ENCODE peak calls at places on chromosome 11, in ten cellular contexts. One of them, this sample, is unnamed.

GRCh38 chr11:27718346-27718852 is 18.1 kb upstream of the BDNF start:
- DNase-seq in epithelial cell of esophagus: peak
- DNase-seq in GM12865: no peak
- DNase-seq in fibroblast of the aortic adventitia: peak
- DNase-seq in ascending aorta: no peak
- DNase-seq in WTC11: peak
- DNase-seq in cardiac muscle cell: peak
- DNase-seq in CD4-positive, alpha-beta T cell: no peak
- DNase-seq in progenitor cell of endocrine pancreas: peak
- DNase-seq in neural progenitor cell: peak
- DNase-seq in this sample: peak

GRCh38 chr11:10742460-10743208 is 8.4 kb upstream of the CTR9 start:
- DNase-seq in epithelial cell of esophagus: peak
- DNase-seq in GM12865: no peak
- DNase-seq in fibroblast of the aortic adventitia: peak
- DNase-seq in ascending aorta: no peak
- DNase-seq in WTC11: no peak
- DNase-seq in cardiac muscle cell: peak
- DNase-seq in CD4-positive, alpha-beta T cell: no peak
- DNase-seq in progenitor cell of endocrine pancreas: no peak
- DNase-seq in neural progenitor cell: no peak
- DNase-seq in this sample: no peak

GRCh38 chr11:95641506-95641905 is 148.1 kb downstream of the FAM76B start:
- DNase-seq in epithelial cell of esophagus: peak
- DNase-seq in GM12865: peak
- DNase-seq in fibroblast of the aortic adventitia: peak
- DNase-seq in ascending aorta: peak
- DNase-seq in WTC11: no peak
- DNase-seq in cardiac muscle cell: no peak
- DNase-seq in CD4-positive, alpha-beta T cell: peak
- DNase-seq in progenitor cell of endocrine pancreas: no peak
- DNase-seq in neural progenitor cell: no peak
- DNase-seq in this sample: no peak

GRCh38 chr11:124109377-124109776 is 5.9 kb upstream of the VWA5A start:
- DNase-seq in epithelial cell of esophagus: no peak
- DNase-seq in GM12865: no peak
- DNase-seq in fibroblast of the aortic adventitia: no peak
- DNase-seq in ascending aorta: no peak
- DNase-seq in WTC11: no peak
- DNase-seq in cardiac muscle cell: no peak
- DNase-seq in CD4-positive, alpha-beta T cell: no peak
- DNase-seq in progenitor cell of endocrine pancreas: no peak
- DNase-seq in neural progenitor cell: no peak
- DNase-seq in this sample: no peak

GRCh38 chr11:2767751-2768150 is 68.0 kb upstream of the KCNQ1OT1 start:
- DNase-seq in epithelial cell of esophagus: no peak
- DNase-seq in GM12865: no peak
- DNase-seq in fibroblast of the aortic adventitia: no peak
- DNase-seq in ascending aorta: peak
- DNase-seq in WTC11: peak
- DNase-seq in cardiac muscle cell: no peak
- DNase-seq in CD4-positive, alpha-beta T cell: no peak
- DNase-seq in progenitor cell of endocrine pancreas: no peak
- DNase-seq in neural progenitor cell: no peak
- DNase-seq in this sample: no peak

GRCh38 chr11:126186031-126186698 is 25.3 kb downstream of the RPUSD4 start:
- DNase-seq in epithelial cell of esophagus: no peak
- DNase-seq in GM12865: no peak
- DNase-seq in fibroblast of the aortic adventitia: no peak
- DNase-seq in ascending aorta: no peak
- DNase-seq in WTC11: no peak
- DNase-seq in cardiac muscle cell: peak
- DNase-seq in CD4-positive, alpha-beta T cell: no peak
- DNase-seq in progenitor cell of endocrine pancreas: no peak
- DNase-seq in neural progenitor cell: no peak
- DNase-seq in this sample: no peak

GRCh38 chr11:41250408-41250807 is 209.0 kb downstream of the LRRC4C start:
- DNase-seq in epithelial cell of esophagus: no peak
- DNase-seq in GM12865: no peak
- DNase-seq in fibroblast of the aortic adventitia: no peak
- DNase-seq in ascending aorta: no peak
- DNase-seq in WTC11: no peak
- DNase-seq in cardiac muscle cell: no peak
- DNase-seq in CD4-positive, alpha-beta T cell: no peak
- DNase-seq in progenitor cell of endocrine pancreas: no peak
- DNase-seq in neural progenitor cell: no peak
- DNase-seq in this sample: no peak

GRCh38 chr11:58739725-58740430 is 8.1 kb upstream of the GLYAT start:
- DNase-seq in epithelial cell of esophagus: no peak
- DNase-seq in GM12865: no peak
- DNase-seq in fibroblast of the aortic adventitia: peak
- DNase-seq in ascending aorta: no peak
- DNase-seq in WTC11: no peak
- DNase-seq in cardiac muscle cell: no peak
- DNase-seq in CD4-positive, alpha-beta T cell: no peak
- DNase-seq in progenitor cell of endocrine pancreas: no peak
- DNase-seq in neural progenitor cell: no peak
- DNase-seq in this sample: no peak

GRCh38 chr11:95715777-95716241 is 73.8 kb downstream of the FAM76B start:
- DNase-seq in epithelial cell of esophagus: peak
- DNase-seq in GM12865: peak
- DNase-seq in fibroblast of the aortic adventitia: peak
- DNase-seq in ascending aorta: no peak
- DNase-seq in WTC11: no peak
- DNase-seq in cardiac muscle cell: peak
- DNase-seq in CD4-positive, alpha-beta T cell: peak
- DNase-seq in progenitor cell of endocrine pancreas: no peak
- DNase-seq in neural progenitor cell: no peak
- DNase-seq in this sample: no peak

GRCh38 chr11:105609341-105609781 is 512 bp upstream of the GRIA4 start:
- DNase-seq in epithelial cell of esophagus: peak
- DNase-seq in GM12865: peak
- DNase-seq in fibroblast of the aortic adventitia: no peak
- DNase-seq in ascending aorta: no peak
- DNase-seq in WTC11: peak
- DNase-seq in cardiac muscle cell: peak
- DNase-seq in CD4-positive, alpha-beta T cell: no peak
- DNase-seq in progenitor cell of endocrine pancreas: no peak
- DNase-seq in neural progenitor cell: peak
- DNase-seq in this sample: peak

GRCh38 chr11:132140056-132140455 is 769.6 kb downstream of the NTM start:
- DNase-seq in epithelial cell of esophagus: no peak
- DNase-seq in GM12865: peak
- DNase-seq in fibroblast of the aortic adventitia: no peak
- DNase-seq in ascending aorta: no peak
- DNase-seq in WTC11: no peak
- DNase-seq in cardiac muscle cell: no peak
- DNase-seq in CD4-positive, alpha-beta T cell: no peak
- DNase-seq in progenitor cell of endocrine pancreas: no peak
- DNase-seq in neural progenitor cell: peak
- DNase-seq in this sample: no peak
- TF ChIP-seq CTCF in epithelial cell of esophagus: no peak
- TF ChIP-seq CTCF in GM12865: peak
- TF ChIP-seq CTCF in fibroblast of the aortic adventitia: no peak
- TF ChIP-seq CTCF in ascending aorta: no peak
- TF ChIP-seq CTCF in WTC11: no peak
- TF ChIP-seq CTCF in cardiac muscle cell: no peak
- TF ChIP-seq CTCF in CD4-positive, alpha-beta T cell: no peak
- TF ChIP-seq CTCF in progenitor cell of endocrine pancreas: peak
- TF ChIP-seq CTCF in neural progenitor cell: peak
- TF ChIP-seq CTCF in this sample: no peak

GRCh38 chr11:102528618-102529017 is 1.9 kb downstream of the MMP7 start:
- DNase-seq in epithelial cell of esophagus: peak
- DNase-seq in GM12865: no peak
- DNase-seq in fibroblast of the aortic adventitia: no peak
- DNase-seq in ascending aorta: no peak
- DNase-seq in WTC11: no peak
- DNase-seq in cardiac muscle cell: no peak
- DNase-seq in CD4-positive, alpha-beta T cell: no peak
- DNase-seq in progenitor cell of endocrine pancreas: no peak
- DNase-seq in neural progenitor cell: no peak
- DNase-seq in this sample: no peak

GRCh38 chr11:102539567-102539966 is 9.0 kb upstream of the MMP7 start:
- DNase-seq in epithelial cell of esophagus: no peak
- DNase-seq in GM12865: no peak
- DNase-seq in fibroblast of the aortic adventitia: no peak
- DNase-seq in ascending aorta: no peak
- DNase-seq in WTC11: no peak
- DNase-seq in cardiac muscle cell: no peak
- DNase-seq in CD4-positive, alpha-beta T cell: no peak
- DNase-seq in progenitor cell of endocrine pancreas: no peak
- DNase-seq in neural progenitor cell: no peak
- DNase-seq in this sample: no peak

GRCh38 chr11:102530558-102530957 is at the start of gene MMP7:
- DNase-seq in epithelial cell of esophagus: peak
- DNase-seq in GM12865: no peak
- DNase-seq in fibroblast of the aortic adventitia: peak
- DNase-seq in ascending aorta: no peak
- DNase-seq in WTC11: no peak
- DNase-seq in cardiac muscle cell: peak
- DNase-seq in CD4-positive, alpha-beta T cell: no peak
- DNase-seq in progenitor cell of endocrine pancreas: no peak
- DNase-seq in neural progenitor cell: no peak
- DNase-seq in this sample: no peak

GRCh38 chr11:102534261-102534872 is 3.8 kb upstream of the MMP7 start:
- DNase-seq in epithelial cell of esophagus: peak
- DNase-seq in GM12865: peak
- DNase-seq in fibroblast of the aortic adventitia: no peak
- DNase-seq in ascending aorta: no peak
- DNase-seq in WTC11: no peak
- DNase-seq in cardiac muscle cell: no peak
- DNase-seq in CD4-positive, alpha-beta T cell: no peak
- DNase-seq in progenitor cell of endocrine pancreas: no peak
- DNase-seq in neural progenitor cell: no peak
- DNase-seq in this sample: no peak
- TF ChIP-seq CTCF in epithelial cell of esophagus: peak
- TF ChIP-seq CTCF in GM12865: peak
- TF ChIP-seq CTCF in fibroblast of the aortic adventitia: no peak
- TF ChIP-seq CTCF in ascending aorta: no peak
- TF ChIP-seq CTCF in WTC11: no peak
- TF ChIP-seq CTCF in cardiac muscle cell: peak
- TF ChIP-seq CTCF in CD4-positive, alpha-beta T cell: no peak
- TF ChIP-seq CTCF in progenitor cell of endocrine pancreas: no peak
- TF ChIP-seq CTCF in neural progenitor cell: no peak
- TF ChIP-seq CTCF in this sample: no peak

GRCh38 chr11:57348052-57348451 is 9.9 kb downstream of the P2RX3 start:
- DNase-seq in epithelial cell of esophagus: no peak
- DNase-seq in GM12865: no peak
- DNase-seq in fibroblast of the aortic adventitia: no peak
- DNase-seq in ascending aorta: no peak
- DNase-seq in WTC11: no peak
- DNase-seq in cardiac muscle cell: no peak
- DNase-seq in CD4-positive, alpha-beta T cell: no peak
- DNase-seq in progenitor cell of endocrine pancreas: no peak
- DNase-seq in neural progenitor cell: no peak
- DNase-seq in this sample: no peak
- TF ChIP-seq CTCF in epithelial cell of esophagus: no peak
- TF ChIP-seq CTCF in GM12865: no peak
- TF ChIP-seq CTCF in fibroblast of the aortic adventitia: no peak
- TF ChIP-seq CTCF in ascending aorta: no peak
- TF ChIP-seq CTCF in WTC11: no peak
- TF ChIP-seq CTCF in cardiac muscle cell: no peak
- TF ChIP-seq CTCF in CD4-positive, alpha-beta T cell: no peak
- TF ChIP-seq CTCF in progenitor cell of endocrine pancreas: no peak
- TF ChIP-seq CTCF in neural progenitor cell: no peak
- TF ChIP-seq CTCF in this sample: no peak

DNA sequence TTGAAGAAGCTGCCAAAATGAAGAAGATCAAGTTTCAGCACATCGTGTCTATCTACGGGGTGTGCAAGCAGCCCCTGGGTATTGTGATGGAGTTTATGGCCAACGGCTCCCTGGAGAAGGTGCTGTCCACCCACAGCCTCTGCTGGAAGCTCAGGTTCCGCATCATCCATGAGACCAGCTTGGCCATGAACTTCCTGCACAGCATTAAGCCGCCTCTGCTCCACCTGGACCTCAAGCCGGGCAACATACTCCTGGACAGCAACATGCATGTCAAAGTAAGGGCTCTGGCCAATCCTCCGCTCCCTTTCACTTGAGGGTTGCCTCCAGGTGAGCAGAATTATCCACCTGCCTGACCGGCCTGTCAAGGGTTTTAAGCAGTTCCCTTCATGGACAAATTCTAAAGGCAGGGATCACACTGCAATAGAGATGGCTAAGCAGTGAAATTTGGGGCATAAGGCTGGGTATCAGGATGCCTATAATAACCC is 6.0 kb downstream of the ANKK1 start:
- DNase-seq in epithelial cell of esophagus: no peak
- DNase-seq in GM12865: no peak
- DNase-seq in fibroblast of the aortic adventitia: no peak
- DNase-seq in ascending aorta: peak
- DNase-seq in WTC11: no peak
- DNase-seq in cardiac muscle cell: no peak
- DNase-seq in CD4-positive, alpha-beta T cell: no peak
- DNase-seq in progenitor cell of endocrine pancreas: no peak
- DNase-seq in neural progenitor cell: no peak
- DNase-seq in this sample: no peak
- TF ChIP-seq CTCF in epithelial cell of esophagus: no peak
- TF ChIP-seq CTCF in GM12865: no peak
- TF ChIP-seq CTCF in fibroblast of the aortic adventitia: no peak
- TF ChIP-seq CTCF in ascending aorta: no peak
- TF ChIP-seq CTCF in WTC11: no peak
- TF ChIP-seq CTCF in cardiac muscle cell: no peak
- TF ChIP-seq CTCF in CD4-positive, alpha-beta T cell: no peak
- TF ChIP-seq CTCF in progenitor cell of endocrine pancreas: no peak
- TF ChIP-seq CTCF in neural progenitor cell: no peak
- TF ChIP-seq CTCF in this sample: no peak

GRCh38 chr11:133403900-133404299 is 128.4 kb downstream of the OPCML start:
- DNase-seq in epithelial cell of esophagus: peak
- DNase-seq in GM12865: peak
- DNase-seq in fibroblast of the aortic adventitia: no peak
- DNase-seq in ascending aorta: no peak
- DNase-seq in WTC11: peak
- DNase-seq in cardiac muscle cell: no peak
- DNase-seq in CD4-positive, alpha-beta T cell: no peak
- DNase-seq in progenitor cell of endocrine pancreas: no peak
- DNase-seq in neural progenitor cell: no peak
- DNase-seq in this sample: no peak
- TF ChIP-seq CTCF in epithelial cell of esophagus: peak
- TF ChIP-seq CTCF in GM12865: peak
- TF ChIP-seq CTCF in fibroblast of the aortic adventitia: no peak
- TF ChIP-seq CTCF in ascending aorta: no peak
- TF ChIP-seq CTCF in WTC11: peak
- TF ChIP-seq CTCF in cardiac muscle cell: no peak
- TF ChIP-seq CTCF in CD4-positive, alpha-beta T cell: no peak
- TF ChIP-seq CTCF in progenitor cell of endocrine pancreas: peak
- TF ChIP-seq CTCF in neural progenitor cell: peak
- TF ChIP-seq CTCF in this sample: peak

DNA sequence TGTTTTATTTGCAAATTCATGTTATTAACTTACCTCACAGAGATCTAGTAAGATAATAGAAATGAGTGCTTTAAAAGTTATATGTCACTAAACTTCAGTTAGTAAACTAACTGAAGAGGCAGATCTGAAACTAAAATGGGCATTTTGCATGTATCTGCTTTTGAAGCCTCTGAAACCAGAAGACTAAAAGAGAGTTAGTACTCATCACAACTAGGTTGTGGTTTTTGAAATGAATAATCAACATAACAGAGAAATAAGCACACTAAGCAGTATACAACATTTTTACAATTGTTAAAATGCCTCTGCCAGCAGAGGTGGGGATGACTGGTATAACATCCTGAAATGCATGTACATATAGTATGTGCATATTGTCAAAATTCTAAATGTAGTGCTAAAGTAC is 564.5 kb downstream of the DLG2 start:
- DNase-seq in epithelial cell of esophagus: no peak
- DNase-seq in GM12865: peak
- DNase-seq in fibroblast of the aortic adventitia: no peak
- DNase-seq in ascending aorta: no peak
- DNase-seq in WTC11: no peak
- DNase-seq in cardiac muscle cell: no peak
- DNase-seq in CD4-positive, alpha-beta T cell: no peak
- DNase-seq in progenitor cell of endocrine pancreas: no peak
- DNase-seq in neural progenitor cell: no peak
- DNase-seq in this sample: no peak
- TF ChIP-seq CTCF in epithelial cell of esophagus: no peak
- TF ChIP-seq CTCF in GM12865: no peak
- TF ChIP-seq CTCF in fibroblast of the aortic adventitia: no peak
- TF ChIP-seq CTCF in ascending aorta: no peak
- TF ChIP-seq CTCF in WTC11: no peak
- TF ChIP-seq CTCF in cardiac muscle cell: no peak
- TF ChIP-seq CTCF in CD4-positive, alpha-beta T cell: no peak
- TF ChIP-seq CTCF in progenitor cell of endocrine pancreas: no peak
- TF ChIP-seq CTCF in neural progenitor cell: no peak
- TF ChIP-seq CTCF in this sample: no peak